ENCODE peak calls at places on chromosomes 7 and 10, in four cellular contexts. One of them, this sample, is unnamed.

GRCh38 chr10:97518601-97519043 is 19.9 kb downstream of the UBTD1 start:
- DNase-seq in K562: no peak
- DNase-seq in HepG2: no peak
- DNase-seq in GM12878: no peak
- DNase-seq in this sample: no peak

GRCh38 chr10:16867556-16867955 is 50.3 kb upstream of the RSU1 start:
- DNase-seq in GM12878: no peak
- DNase-seq in K562: no peak
- DNase-seq in HepG2: no peak
- DNase-seq in this sample: no peak

GRCh38 chr7:45125193-45125904 is 13.9 kb upstream of the TBRG4 start:
- DNase-seq in GM12878: no peak
- DNase-seq in HepG2: no peak
- DNase-seq in K562: no peak
- DNase-seq in this sample: no peak

GRCh38 chr10:509361-510102 is 179.9 kb downstream of the DIP2C start:
- DNase-seq in GM12878: no peak
- DNase-seq in HepG2: no peak
- DNase-seq in K562: no peak
- DNase-seq in this sample: no peak

GRCh38 chr7:32583791-32584190 is 88.5 kb downstream of the AVL9 start:
- DNase-seq in K562: no peak
- DNase-seq in GM12878: no peak
- DNase-seq in HepG2: no peak
- DNase-seq in this sample: no peak

GRCh38 chr10:88672041-88672440 is 7.8 kb downstream of the LIPF start:
- DNase-seq in K562: no peak
- DNase-seq in GM12878: no peak
- DNase-seq in HepG2: no peak
- DNase-seq in this sample: no peak

GRCh38 chr7:127911968-127912511 is 119.2 kb downstream of the LRRC4 start:
- DNase-seq in K562: no peak
- DNase-seq in GM12878: peak
- DNase-seq in HepG2: no peak
- DNase-seq in this sample: no peak

GRCh38 chr10:102808380-102808779 is 28.8 kb downstream of the CYP17A1 start:
- DNase-seq in GM12878: no peak
- DNase-seq in HepG2: no peak
- DNase-seq in K562: no peak
- DNase-seq in this sample: no peak

GRCh38 chr10:132708441-132708840 is 77.5 kb downstream of the NKX6-2 start:
- DNase-seq in HepG2: no peak
- DNase-seq in K562: no peak
- DNase-seq in GM12878: no peak
- DNase-seq in this sample: no peak

GRCh38 chr7:29807179-29807841 is 1.0 kb downstream of the WIPF3 start:
- DNase-seq in HepG2: peak
- DNase-seq in GM12878: no peak
- DNase-seq in K562: no peak
- DNase-seq in this sample: no peak

GRCh38 chr7:131400833-131401593 is 73.3 kb downstream of the MKLN1 start:
- DNase-seq in K562: no peak
- DNase-seq in GM12878: no peak
- DNase-seq in HepG2: peak
- DNase-seq in this sample: no peak
- TF ChIP-seq TARDBP in K562: no peak
- TF ChIP-seq TARDBP in GM12878: no peak
- TF ChIP-seq TARDBP in HepG2: no peak
- TF ChIP-seq TARDBP in this sample: no peak

GRCh38 chr7:27928001-27928400 is 188.0 kb downstream of the TAX1BP1 start:
- DNase-seq in HepG2: no peak
- DNase-seq in K562: no peak
- DNase-seq in GM12878: no peak
- DNase-seq in this sample: no peak

GRCh38 chr7:27923308-27923980 is 183.5 kb downstream of the TAX1BP1 start:
- DNase-seq in GM12878: no peak
- DNase-seq in HepG2: no peak
- DNase-seq in K562: no peak
- DNase-seq in this sample: no peak

GRCh38 chr7:27922907-27923306 is 182.9 kb downstream of the TAX1BP1 start:
- DNase-seq in GM12878: peak
- DNase-seq in HepG2: no peak
- DNase-seq in K562: no peak
- DNase-seq in this sample: no peak

GRCh38 chr7:27929127-27929526 is 189.2 kb downstream of the TAX1BP1 start:
- DNase-seq in K562: no peak
- DNase-seq in GM12878: no peak
- DNase-seq in HepG2: no peak
- DNase-seq in this sample: no peak

GRCh38 chr7:27925573-27926201 is 185.7 kb downstream of the TAX1BP1 start:
- DNase-seq in GM12878: no peak
- DNase-seq in HepG2: no peak
- DNase-seq in K562: no peak
- DNase-seq in this sample: no peak
- TF ChIP-seq FOXK2 in GM12878: no peak
- TF ChIP-seq FOXK2 in HepG2: no peak
- TF ChIP-seq FOXK2 in K562: no peak
- TF ChIP-seq FOXK2 in this sample: no peak

GRCh38 chr7:485188-486081 is 34.2 kb downstream of the PDGFA start:
- DNase-seq in GM12878: no peak
- DNase-seq in K562: no peak
- DNase-seq in HepG2: no peak
- DNase-seq in this sample: no peak
- TF ChIP-seq TARDBP in GM12878: no peak
- TF ChIP-seq TARDBP in K562: no peak
- TF ChIP-seq TARDBP in HepG2: no peak
- TF ChIP-seq TARDBP in this sample: no peak

GRCh38 chr10:60934215-60935175 is 9.5 kb downstream of the RHOBTB1 start:
- DNase-seq in K562: no peak
- DNase-seq in GM12878: no peak
- DNase-seq in HepG2: no peak
- DNase-seq in this sample: no peak
- TF ChIP-seq FOXK2 in K562: no peak
- TF ChIP-seq FOXK2 in GM12878: no peak
- TF ChIP-seq FOXK2 in HepG2: no peak
- TF ChIP-seq FOXK2 in this sample: no peak

DNA sequence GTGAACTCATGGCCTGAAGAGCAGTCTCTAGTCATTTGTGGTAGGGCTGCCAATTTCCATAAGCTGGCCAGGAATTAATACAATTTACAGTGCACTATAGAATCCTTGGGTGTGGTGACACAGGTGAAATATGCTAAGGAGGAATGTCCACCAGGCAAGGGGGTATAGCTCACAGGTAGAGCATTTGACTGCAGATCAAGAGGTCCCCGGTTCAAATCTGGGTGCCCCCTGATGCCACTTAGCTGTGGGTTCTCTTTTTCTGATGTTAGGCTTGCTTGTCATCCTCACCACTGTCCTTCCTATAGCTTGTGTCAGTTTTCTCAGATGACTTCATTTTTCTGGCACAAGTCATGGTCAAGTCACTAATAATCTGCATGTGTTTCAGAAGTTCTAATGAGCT is 108.7 kb downstream of the ZNF467 start:
- DNase-seq in GM12878: no peak
- DNase-seq in K562: no peak
- DNase-seq in HepG2: no peak
- DNase-seq in this sample: no peak
- TF ChIP-seq TARDBP in GM12878: no peak
- TF ChIP-seq TARDBP in K562: no peak
- TF ChIP-seq TARDBP in HepG2: no peak
- TF ChIP-seq TARDBP in this sample: no peak